ENCODE peak calls at places on chromosomes 11 and 22, in six cellular contexts. X is endothelial cell, R is HL-60, K is Peyer's patch, D is coronary artery, I is osteocyte. U is an unnamed sample.

GRCh38 chr11:27933992-27934829 is 173.7 kb downstream of the KIF18A start:
- DNase-seq in X (no peak), R (no peak), K (no peak), D (no peak), I (no peak), U (no peak)

GRCh38 chr11:33624082-33624481 is 76.5 kb downstream of the C11orf91 start:
- DNase-seq in X (no peak), R (no peak), K (no peak), D (no peak), I (no peak), U (peak)

GRCh38 chr22:20316217-20316843 is 3.5 kb downstream of the DGCR6L start:
- DNase-seq in X (peak), R (no peak), K (peak), D (peak), I (peak), U (no peak)

GRCh38 chr11:88303037-88303436 is 34.5 kb downstream of the CTSC start:
- DNase-seq in X (no peak), R (no peak), K (no peak), D (no peak), I (no peak), U (no peak)

GRCh38 chr11:64071849-64072248 is 36.1 kb downstream of the FLRT1 start:
- DNase-seq in X (no peak), R (no peak), K (no peak), D (no peak), I (no peak), U (no peak)

GRCh38 chr22:47063606-47064005 is 301.2 kb downstream of the TBC1D22A start:
- DNase-seq in X (no peak), R (no peak), K (no peak), D (no peak), I (no peak), U (no peak)

GRCh38 chr11:134471341-134472187 is 59.5 kb upstream of the B3GAT1 start:
- DNase-seq in X (no peak), R (no peak), K (peak), D (peak), I (no peak), U (no peak)

GRCh38 chr11:86218125-86219081 is 26.1 kb upstream of the EED start:
- DNase-seq in X (peak), R (no peak), K (peak), D (peak), I (no peak), U (peak)

GRCh38 chr11:117582491-117582890 is 214.5 kb downstream of the DSCAML1 start:
- DNase-seq in X (no peak), R (no peak), K (no peak), D (no peak), I (no peak), U (no peak)

GRCh38 chr11:10693509-10694071 is at the start of gene IRAG1:
- DNase-seq in X (no peak), R (no peak), K (no peak), D (peak), I (peak), U (peak)

GRCh38 chr11:64459016-64459415 is 100.1 kb downstream of the RPS6KA4 start:
- DNase-seq in X (no peak), R (no peak), K (no peak), D (peak), I (no peak), U (no peak)

GRCh38 chr11:1303973-1304372 is 5.5 kb downstream of the TOLLIP start:
- DNase-seq in X (peak), R (no peak), K (peak), D (no peak), I (peak), U (no peak)

GRCh38 chr11:1302461-1303073 is 6.9 kb downstream of the TOLLIP start:
- DNase-seq in X (no peak), R (no peak), K (peak), D (peak), I (peak), U (no peak)

GRCh38 chr11:1304376-1304775 is 5.1 kb downstream of the TOLLIP start:
- DNase-seq in X (no peak), R (no peak), K (peak), D (peak), I (peak), U (no peak)

GRCh38 chr11:1302041-1302460 is 7.4 kb downstream of the TOLLIP start:
- DNase-seq in X (no peak), R (no peak), K (peak), D (peak), I (peak), U (no peak)

GRCh38 chr11:1303196-1303821 is 6.1 kb downstream of the TOLLIP start:
- DNase-seq in X (peak), R (peak), K (peak), D (peak), I (peak), U (peak)
- TF ChIP-seq CTCF in X (peak), R (peak), K (no peak), D (no peak), I (peak), U (peak)

GRCh38 chr11:43685483-43685882 is 4.9 kb downstream of the HSD17B12 start:
- DNase-seq in X (no peak), R (no peak), K (no peak), D (no peak), I (no peak), U (no peak)

GRCh38 chr11:43686207-43686606 is 5.7 kb downstream of the HSD17B12 start:
- DNase-seq in X (no peak), R (no peak), K (no peak), D (no peak), I (no peak), U (no peak)

GRCh38 chr11:43690929-43691328 is 10.4 kb downstream of the HSD17B12 start:
- DNase-seq in X (no peak), R (no peak), K (no peak), D (no peak), I (no peak), U (no peak)

GRCh38 chr11:43689167-43689566 is 8.6 kb downstream of the HSD17B12 start:
- DNase-seq in X (no peak), R (no peak), K (no peak), D (no peak), I (no peak), U (no peak)

GRCh38 chr11:43687120-43687791 is 6.7 kb downstream of the HSD17B12 start:
- DNase-seq in X (peak), R (no peak), K (no peak), D (peak), I (no peak), U (no peak)
- TF ChIP-seq CTCF in X (no peak), R (no peak), K (no peak), D (no peak), I (no peak), U (no peak)

DNA sequence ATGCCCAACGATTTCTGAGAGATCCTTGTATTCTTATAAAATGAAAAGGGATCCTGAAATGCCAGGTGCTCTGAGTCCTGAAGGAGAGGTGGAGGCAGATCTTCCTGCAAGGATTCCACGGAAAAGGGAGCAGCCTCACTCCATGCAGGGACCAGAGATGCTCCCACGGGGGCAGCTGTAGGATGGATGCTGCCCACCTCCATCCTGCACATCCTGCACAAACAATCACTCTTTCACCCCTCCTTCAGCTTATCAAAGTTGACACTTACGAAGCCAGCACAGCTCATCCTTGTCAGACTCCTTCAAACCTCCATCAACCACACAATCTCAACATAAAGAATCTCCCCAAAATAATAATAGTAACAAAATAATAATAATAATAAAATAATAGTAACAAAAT is 119.1 kb downstream of the GGTLC2 start:
- DNase-seq in X (no peak), R (no peak), K (no peak), D (peak), I (peak), U (no peak)
- TF ChIP-seq CTCF in X (no peak), R (no peak), K (no peak), D (no peak), I (no peak), U (no peak)

GRCh38 chr22:39255449-39256185 is 10.8 kb upstream of the PDGFB start:
- DNase-seq in X (no peak), R (no peak), K (no peak), D (no peak), I (no peak), U (no peak)
- TF ChIP-seq CTCF in X (no peak), R (no peak), K (no peak), D (no peak), I (no peak), U (no peak)

GRCh38 chr11:17476317-17477083 is at the start of gene ABCC8:
- DNase-seq in X (peak), R (no peak), K (no peak), D (no peak), I (no peak), U (peak)
- TF ChIP-seq CTCF in X (no peak), R (no peak), K (no peak), D (no peak), I (no peak), U (no peak)

GRCh38 chr11:62841361-62842170 is 2.2 kb upstream of the WDR74 start:
- DNase-seq in X (peak), R (peak), K (peak), D (peak), I (peak), U (peak)
- TF ChIP-seq CTCF in X (no peak), R (no peak), K (no peak), D (no peak), I (no peak), U (no peak)

GRCh38 chr11:65574147-65574962 is 1.5 kb upstream of the EHBP1L1 start:
- DNase-seq in X (peak), R (peak), K (peak), D (peak), I (peak), U (peak)
- TF ChIP-seq CTCF in X (peak), R (peak), K (peak), D (peak), I (peak), U (peak)

GRCh38 chr11:89447845-89448244 is 43.3 kb downstream of the NOX4 start:
- DNase-seq in X (no peak), R (no peak), K (no peak), D (no peak), I (no peak), U (no peak)

GRCh38 chr11:89442801-89443200 is 48.4 kb downstream of the NOX4 start:
- DNase-seq in X (no peak), R (no peak), K (no peak), D (no peak), I (no peak), U (no peak)

GRCh38 chr11:89441606-89442005 is 49.6 kb downstream of the NOX4 start:
- DNase-seq in X (no peak), R (no peak), K (no peak), D (no peak), I (no peak), U (no peak)

GRCh38 chr11:89443366-89444303 is 47.5 kb downstream of the NOX4 start:
- DNase-seq in X (no peak), R (no peak), K (no peak), D (no peak), I (no peak), U (no peak)
- TF ChIP-seq CTCF in X (no peak), R (no peak), K (no peak), D (no peak), I (no peak), U (no peak)

U was measured in glutamatergic neuron.